ENCODE peak calls at places on chromosomes 5 and 9, in nine cellular contexts. P is A549, N is esophagus squamous epithelium, S is cardiac muscle cell, E is Caco-2, F is stomach, J is Peyer's patch, Y is foreskin keratinocyte, H is sigmoid colon. O is an unnamed sample. For H3K4me1, the result is how much of the 10 kb centered on the place peaks cover.

GRCh38 chr9:134751630-134752029 is 110.0 kb downstream of the COL5A1 start:
- DNase-seq in P (no peak), N (no peak), S (no peak), E (no peak), F (no peak), J (no peak), Y (no peak), H (no peak), O (no peak)

GRCh38 chr9:26326473-26327044 is 566.0 kb downstream of the CAAP1 start:
- DNase-seq in P (peak), N (no peak), S (peak), E (no peak), F (no peak), J (no peak), Y (peak), H (no peak), O (peak)

GRCh38 chr5:97452646-97453045 is 269.6 kb upstream of the RIOK2 start:
- DNase-seq in P (no peak), N (no peak), S (no peak), E (no peak), F (no peak), J (no peak), Y (no peak), H (no peak), O (no peak)

GRCh38 chr9:84667571-84668203 is 1.8 kb upstream of the NTRK2 start:
- DNase-seq in P (peak), N (no peak), S (peak), E (no peak), F (no peak), J (no peak), Y (peak), H (no peak), O (peak)

GRCh38 chr5:42515504-42515903 is 92.3 kb downstream of the GHR start:
- DNase-seq in P (no peak), N (no peak), S (no peak), E (no peak), F (no peak), J (no peak), Y (no peak), H (no peak), O (no peak)

GRCh38 chr9:17481565-17481964 is 97.3 kb upstream of the SH3GL2 start:
- DNase-seq in P (no peak), N (no peak), S (no peak), E (no peak), F (no peak), J (no peak), Y (no peak), H (no peak), O (no peak)

GRCh38 chr5:54515634-54516033 is 1.9 kb upstream of the SNX18 start:
- DNase-seq in P (no peak), N (no peak), S (no peak), E (no peak), F (no peak), J (no peak), Y (no peak), H (no peak), O (no peak)

GRCh38 chr9:83992407-83992806 is 11.8 kb downstream of the RMI1 start:
- DNase-seq in P (peak), N (no peak), S (no peak), E (no peak), F (no peak), J (no peak), Y (no peak), H (no peak), O (no peak)

GRCh38 chr5:171454549-171454948 is 35.1 kb downstream of the FGF18 start:
- DNase-seq in P (no peak), N (no peak), S (peak), E (no peak), F (no peak), J (no peak), Y (no peak), H (no peak), O (no peak)

GRCh38 chr9:135570456-135570855 is 8.9 kb downstream of the PAEP start:
- DNase-seq in P (no peak), N (no peak), S (no peak), E (no peak), F (no peak), J (no peak), Y (no peak), H (no peak), O (no peak)

GRCh38 chr9:126652140-126652558 is 38.4 kb downstream of the LMX1B start:
- DNase-seq in P (no peak), N (no peak), S (no peak), E (peak), F (peak), J (peak), Y (no peak), H (no peak), O (peak)

GRCh38 chr5:16406630-16407029 is 59.0 kb downstream of the ZNF622 start:
- DNase-seq in P (no peak), N (no peak), S (no peak), E (no peak), F (no peak), J (no peak), Y (no peak), H (no peak), O (no peak)

GRCh38 chr5:15334551-15335302 is 165.3 kb upstream of the FBXL7 start:
- DNase-seq in P (no peak), N (no peak), S (no peak), E (no peak), F (no peak), J (no peak), Y (no peak), H (no peak), O (no peak)

GRCh38 chr9:100190339-100190738 is 91.3 kb downstream of the INVS start:
- DNase-seq in P (peak), N (no peak), S (no peak), E (no peak), F (no peak), J (no peak), Y (no peak), H (no peak), O (no peak)

GRCh38 chr9:133759146-133759900 is 21.2 kb upstream of the SARDH start:
- DNase-seq in P (no peak), N (no peak), S (peak), E (no peak), F (peak), J (peak), Y (no peak), H (peak), O (no peak)

DNA sequence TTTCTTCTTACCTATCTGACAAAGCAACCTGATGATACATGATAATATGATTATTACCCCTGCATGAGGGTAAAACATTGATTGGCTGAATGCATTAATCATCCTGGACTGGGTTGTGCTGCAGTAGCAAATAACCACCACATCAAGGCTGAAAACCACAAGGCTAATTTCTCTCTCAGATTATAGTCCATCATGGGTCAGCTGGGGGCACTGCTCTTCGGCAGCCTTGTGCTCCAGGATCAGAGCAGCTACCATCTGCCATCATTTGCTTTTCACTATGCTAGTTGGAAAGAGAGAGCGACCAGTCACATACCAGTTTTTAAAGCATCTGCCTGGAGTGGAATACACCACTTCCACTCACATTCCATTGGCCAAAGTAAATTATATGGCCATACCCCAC is 383.5 kb downstream of the RASEF start:
- DNase-seq in P (no peak), N (no peak), S (no peak), E (no peak), F (no peak), J (no peak), Y (no peak), H (no peak), O (no peak)
- TF ChIP-seq CTCF in P (no peak), N (no peak), S (no peak), E (no peak), F (no peak), J (no peak), Y (no peak), H (no peak), O (no peak)

GRCh38 chr5:68267044-68267443 is 51.5 kb downstream of the PIK3R1 start:
- DNase-seq in P (no peak), N (no peak), S (no peak), E (no peak), F (no peak), J (no peak), Y (no peak), H (no peak), O (peak)
- H3K4me1 ChIP-seq in P (under half), N (half or more), S (under half), E (under half), F (half or more), J (under half), Y (under half), H (half or more), O (under half)

DNA sequence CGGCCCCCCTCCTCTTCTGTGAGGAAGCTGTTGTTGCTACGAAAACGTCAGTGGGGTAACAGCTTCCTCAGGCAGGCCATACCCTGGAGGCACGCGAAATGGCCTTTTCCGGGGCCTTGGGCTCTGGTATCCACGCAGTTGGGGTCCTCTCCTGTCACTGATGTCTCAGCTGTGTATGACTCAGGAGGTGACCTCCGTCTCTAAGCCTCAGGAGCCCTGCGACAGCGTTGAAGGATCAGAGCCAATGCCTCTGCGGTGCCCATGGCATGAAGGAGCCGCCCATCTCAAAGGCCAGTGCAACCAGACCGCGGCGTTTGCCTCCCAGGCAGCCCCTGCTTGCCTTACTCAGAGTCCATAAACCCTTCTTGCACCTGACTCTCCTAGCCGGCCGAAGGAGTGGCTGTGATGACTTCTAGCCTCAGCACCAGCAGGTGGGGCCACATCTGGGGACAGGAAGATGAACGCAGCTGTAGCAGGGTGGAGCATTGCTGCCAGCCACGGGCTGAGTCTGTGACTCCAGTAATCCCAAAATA is 1.0 kb upstream of the MXD3 start:
- DNase-seq in P (peak), N (no peak), S (peak), E (peak), F (no peak), J (peak), Y (no peak), H (peak), O (peak)
- TF ChIP-seq CTCF in P (no peak), N (no peak), S (no peak), E (peak), F (no peak), J (no peak), Y (peak), H (no peak), O (no peak)

GRCh38 chr9:136586391-136586790 is 40.5 kb upstream of the NOTCH1 start:
- DNase-seq in P (no peak), N (no peak), S (no peak), E (no peak), F (no peak), J (no peak), Y (no peak), H (no peak), O (no peak)

GRCh38 chr9:136582977-136583735 is 37.3 kb upstream of the NOTCH1 start:
- DNase-seq in P (no peak), N (no peak), S (no peak), E (no peak), F (no peak), J (no peak), Y (no peak), H (no peak), O (no peak)

GRCh38 chr9:136584401-136585328 is 38.8 kb upstream of the NOTCH1 start:
- DNase-seq in P (no peak), N (no peak), S (no peak), E (no peak), F (peak), J (no peak), Y (no peak), H (no peak), O (no peak)

GRCh38 chr9:136587145-136587943 is 41.5 kb upstream of the NOTCH1 start:
- DNase-seq in P (no peak), N (no peak), S (peak), E (no peak), F (peak), J (peak), Y (no peak), H (peak), O (peak)

GRCh38 chr9:136585531-136586120 is 39.8 kb upstream of the NOTCH1 start:
- DNase-seq in P (no peak), N (no peak), S (no peak), E (no peak), F (no peak), J (no peak), Y (no peak), H (no peak), O (no peak)
- H3K4me1 ChIP-seq in P (under half), N (half or more), S (under half), E (under half), F (under half), J (under half), Y (under half), H (under half), O (half or more)

DNA sequence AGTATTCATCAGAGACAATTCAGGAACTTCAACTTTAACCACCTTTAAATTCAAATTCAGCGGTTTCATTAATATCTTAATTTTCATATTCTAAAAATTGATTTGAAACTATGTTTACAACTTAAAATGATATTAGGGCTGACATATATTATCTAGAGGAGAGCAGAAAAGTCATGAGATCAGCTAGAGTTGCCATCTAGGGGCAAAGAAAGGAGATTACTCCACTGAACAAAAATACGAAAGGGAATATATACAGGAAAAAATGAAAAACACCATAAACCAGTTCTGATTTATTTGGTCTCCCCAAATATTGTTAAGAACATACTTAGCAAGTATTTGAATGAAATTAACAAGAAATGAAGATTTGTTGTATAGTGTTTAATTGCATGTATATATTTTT is 946.3 kb downstream of the DTWD2 start:
- DNase-seq in P (no peak), N (no peak), S (no peak), E (no peak), F (no peak), J (no peak), Y (no peak), H (no peak), O (no peak)
- TF ChIP-seq CTCF in P (no peak), N (no peak), S (peak), E (peak), F (no peak), J (no peak), Y (peak), H (no peak), O (peak)

DNA sequence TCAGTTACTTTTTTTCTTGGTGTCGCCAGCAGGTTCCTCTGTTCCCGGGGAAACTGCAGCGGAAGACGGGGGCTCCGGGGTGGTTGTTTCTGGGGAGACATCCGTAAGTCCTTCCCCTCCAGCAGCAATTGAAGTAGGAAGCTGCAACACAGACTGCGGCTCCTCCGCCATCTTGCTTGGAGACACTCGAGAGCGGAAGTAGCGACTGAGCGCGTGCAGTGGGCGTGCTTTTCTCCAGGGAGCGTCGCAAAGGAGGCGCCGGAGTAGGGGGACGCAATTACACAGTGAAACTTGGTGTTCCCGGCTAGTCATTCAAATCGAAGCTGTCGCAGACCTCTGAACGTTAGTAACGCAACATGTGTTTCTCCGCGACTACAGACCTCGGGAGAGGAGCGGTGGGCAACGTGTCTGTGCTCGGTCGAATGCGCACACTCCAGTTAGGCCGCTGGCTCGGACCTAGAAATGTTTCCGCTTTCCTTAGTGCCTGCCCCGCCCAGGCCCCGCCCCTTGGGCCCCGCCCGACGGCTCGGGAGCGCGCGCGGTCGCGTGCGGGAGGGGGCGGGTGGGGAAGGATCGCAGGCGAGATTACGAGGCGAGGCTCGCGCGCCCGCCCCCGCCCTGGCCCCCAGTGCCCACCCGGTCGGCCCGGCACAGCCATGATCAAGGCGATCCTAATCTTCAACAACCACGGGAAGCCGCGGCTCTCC is at the start of the genes AP3S1 and ATG12:
- DNase-seq in P (peak), N (peak), S (peak), E (peak), F (peak), J (peak), Y (peak), H (peak), O (peak)
- H3K4me1 ChIP-seq in P (under half), N (half or more), S (under half), E (under half), F (under half), J (under half), Y (under half), H (under half), O (under half)

DNA sequence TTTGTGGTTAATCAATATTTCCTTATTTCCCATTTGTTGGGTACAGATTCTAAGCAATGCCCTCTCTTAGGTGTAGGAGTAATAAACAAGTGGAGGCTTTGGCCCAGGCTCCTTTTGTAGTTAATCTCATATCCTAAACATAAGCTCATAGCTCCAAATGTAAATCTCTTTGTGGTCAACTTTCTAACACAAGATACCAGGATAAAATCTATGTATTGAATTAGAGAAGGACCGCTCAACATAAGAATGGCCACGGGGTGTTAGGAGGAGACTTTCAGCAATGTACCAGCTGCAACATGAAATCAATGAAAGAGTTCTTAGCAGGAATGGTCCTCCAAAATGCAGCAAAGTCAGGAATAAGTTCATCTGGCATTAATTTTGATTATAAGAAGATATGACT is 334.5 kb upstream of the ITGA1 start:
- DNase-seq in P (no peak), N (no peak), S (no peak), E (no peak), F (no peak), J (no peak), Y (no peak), H (no peak), O (no peak)
- TF ChIP-seq CTCF in P (no peak), N (no peak), S (no peak), E (no peak), F (no peak), J (no peak), Y (no peak), H (no peak), O (no peak)

GRCh38 chr5:124736814-124737186 is 9.6 kb downstream of the ZNF608 start:
- DNase-seq in P (no peak), N (no peak), S (no peak), E (no peak), F (no peak), J (no peak), Y (no peak), H (no peak), O (no peak)
- H3K4me1 ChIP-seq in P (under half), N (half or more), S (half or more), E (half or more), F (under half), J (under half), Y (under half), H (half or more), O (half or more)

DNA sequence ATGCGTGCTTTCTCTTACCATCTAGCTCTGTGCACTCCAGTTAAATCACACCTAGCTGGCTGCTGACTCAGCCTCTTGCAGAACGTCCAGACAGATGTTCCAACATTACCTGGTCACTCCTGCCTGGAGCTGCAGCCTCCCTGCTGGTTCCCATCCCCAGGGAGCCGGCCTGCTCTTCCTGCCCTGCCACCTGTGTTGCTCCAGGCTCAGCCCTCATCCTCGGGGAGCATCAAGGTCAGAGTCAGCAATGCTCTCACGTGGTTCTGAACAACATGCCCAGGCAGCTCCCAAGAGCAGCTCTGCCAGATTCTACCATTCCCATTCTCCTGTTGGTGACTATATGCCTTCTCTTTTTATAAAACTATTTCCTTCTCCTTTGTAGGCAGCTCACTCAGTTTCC is 81.3 kb downstream of the GADD45G start:
- DNase-seq in P (no peak), N (no peak), S (no peak), E (peak), F (no peak), J (no peak), Y (peak), H (no peak), O (no peak)
- TF ChIP-seq CTCF in P (no peak), N (no peak), S (no peak), E (no peak), F (no peak), J (no peak), Y (peak), H (no peak), O (no peak)

DNA sequence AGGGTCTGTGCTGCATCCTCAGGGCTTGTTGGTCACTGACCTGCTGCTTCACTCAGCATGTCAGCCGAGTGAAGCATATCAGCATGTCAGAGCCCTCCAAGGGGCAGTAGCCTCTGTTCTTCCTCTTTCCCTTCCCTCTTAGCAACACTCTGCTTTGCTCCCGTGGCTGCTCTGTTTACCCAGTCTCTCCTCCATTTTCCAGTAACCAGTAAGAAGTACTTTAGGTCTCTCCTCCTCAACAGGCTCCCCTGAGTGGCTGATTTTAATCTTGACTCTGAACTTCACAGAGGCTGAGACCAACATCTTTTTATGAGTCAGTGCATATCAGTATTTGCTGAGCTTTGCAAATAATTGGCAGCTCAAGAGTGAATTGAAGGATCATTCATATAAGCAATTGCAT is 18.6 kb upstream of the ADRB2 start:
- DNase-seq in P (no peak), N (no peak), S (peak), E (no peak), F (no peak), J (no peak), Y (no peak), H (no peak), O (no peak)
- H3K4me1 ChIP-seq in P (under half), N (half or more), S (half or more), E (under half), F (under half), J (under half), Y (under half), H (under half), O (under half)

O was measured in neural progenitor cell.